ENCODE peak calls at places on chromosomes 4 and X, in four cellular contexts. B, E, H and I are unnamed samples.

GRCh38 chr4:184506527-184507121 is 32.3 kb upstream of the IRF2 start:
- DNase-seq in H (peak), E (no peak), B (no peak), I (no peak)

GRCh38 chr4:169668069-169668721 is 47.8 kb downstream of the CLCN3 start:
- DNase-seq in H (peak), B (no peak), E (no peak), I (no peak)

GRCh38 chr4:75892508-75892907 is 9.7 kb downstream of the PPEF2 start:
- DNase-seq in H (no peak), E (peak), B (peak), I (no peak)

GRCh38 chr4:77917075-77917474 is 54.4 kb downstream of the MRPL1 start:
- DNase-seq in H (no peak), B (no peak), E (no peak), I (no peak)

GRCh38 chr4:118774989-118775388 is 60.9 kb downstream of the SEC24D start:
- DNase-seq in H (no peak), E (no peak), B (no peak), I (no peak)

GRCh38 chr4:145823743-145824142 is 114.9 kb downstream of the ZNF827 start:
- DNase-seq in E (no peak), H (no peak), B (no peak), I (no peak)

GRCh38 chr4:132333723-132334045 is 815.4 kb upstream of the PCDH10 start:
- DNase-seq in H (no peak), B (no peak), E (no peak), I (no peak)

GRCh38 chr4:122577189-122577553 is 43.7 kb downstream of the IL21 start:
- DNase-seq in B (no peak), H (no peak), E (no peak), I (no peak)

GRCh38 chrX:152915541-152916241 is 17.8 kb downstream of the ZNF185 start:
- DNase-seq in B (peak), H (peak), E (peak), I (peak)

GRCh38 chr4:138728566-138728965 is 287.0 kb upstream of the NOCT start:
- DNase-seq in E (no peak), H (no peak), B (no peak), I (no peak)

GRCh38 chrX:45347877-45348675 is 147.4 kb upstream of the DIPK2B start:
- DNase-seq in E (no peak), H (no peak), B (no peak), I (no peak)

DNA sequence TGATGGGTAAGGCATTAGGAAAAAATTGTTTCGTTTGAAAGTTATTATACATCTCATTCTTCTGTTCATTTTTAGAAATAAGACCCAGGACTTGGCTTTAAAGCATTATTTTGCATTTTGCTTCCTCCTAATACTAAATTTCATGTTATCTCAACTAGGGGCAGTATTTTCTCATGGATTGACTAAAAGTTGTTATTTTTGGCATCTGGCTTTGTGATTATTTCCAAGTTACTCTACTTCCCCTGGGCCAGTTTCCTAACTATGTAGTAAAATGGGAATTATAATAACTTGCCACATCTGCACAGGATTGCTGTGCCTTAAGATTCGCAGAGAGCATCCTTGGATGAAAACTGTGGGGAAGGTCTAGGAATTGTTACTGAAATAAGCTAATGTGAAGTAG is 3.0 kb downstream of the RBPJ start:
- DNase-seq in H (no peak), B (no peak), E (no peak), I (no peak)
- TF ChIP-seq CTCF in H (no peak), B (no peak), E (no peak), I (no peak)

DNA sequence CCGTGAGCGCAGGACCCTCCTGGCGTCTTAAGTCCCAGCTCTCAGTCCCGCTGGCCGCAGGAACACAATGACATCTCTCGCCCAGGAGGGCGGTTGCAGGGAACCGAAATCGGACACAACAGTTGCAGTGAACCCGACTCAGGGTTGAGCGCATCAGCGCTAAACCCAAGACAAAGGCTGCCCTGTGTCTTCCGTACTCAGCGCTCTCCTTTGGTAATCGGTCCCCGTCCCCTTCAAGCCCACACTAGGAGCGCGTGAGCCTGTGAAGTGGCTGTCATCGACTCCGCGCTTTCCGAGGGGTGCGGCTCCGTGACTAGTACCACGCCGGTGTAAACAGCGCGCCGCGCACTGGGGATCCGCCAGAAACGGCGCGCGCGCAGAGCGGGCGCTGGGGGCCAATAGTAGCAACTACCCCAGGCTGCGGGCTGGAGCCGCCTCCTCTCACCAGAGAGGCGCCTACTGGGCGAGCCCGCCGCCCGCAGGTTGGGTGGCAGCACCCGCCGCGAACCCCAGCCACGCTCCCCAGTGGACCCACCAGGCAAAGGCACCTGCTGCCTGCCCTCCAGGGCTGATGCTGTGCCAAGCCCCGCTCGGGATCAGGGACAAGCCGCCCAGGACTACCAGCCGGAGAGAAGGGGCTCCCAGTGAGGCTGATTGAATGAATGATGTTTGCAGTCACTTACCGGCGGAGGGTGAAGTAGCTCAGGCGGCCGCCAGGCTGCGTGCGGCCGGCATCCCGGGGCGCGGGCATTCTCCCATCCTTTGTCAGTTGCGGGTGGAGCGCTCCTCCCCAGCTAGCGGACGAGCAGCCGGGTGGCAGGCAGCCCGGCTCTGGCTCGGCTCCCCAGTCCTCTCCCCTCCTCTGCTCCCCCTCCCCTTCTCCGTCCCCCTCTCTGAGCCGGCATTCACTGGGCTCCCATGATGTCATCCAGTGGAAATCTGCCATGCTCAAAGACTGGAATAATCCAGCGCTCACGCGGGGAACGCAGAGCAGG is 370.4 kb upstream of the SMIM31 start:
- DNase-seq in E (no peak), H (no peak), B (no peak), I (no peak)
- TF ChIP-seq TCF7L2 in E (no peak), H (no peak), B (no peak), I (no peak)

DNA sequence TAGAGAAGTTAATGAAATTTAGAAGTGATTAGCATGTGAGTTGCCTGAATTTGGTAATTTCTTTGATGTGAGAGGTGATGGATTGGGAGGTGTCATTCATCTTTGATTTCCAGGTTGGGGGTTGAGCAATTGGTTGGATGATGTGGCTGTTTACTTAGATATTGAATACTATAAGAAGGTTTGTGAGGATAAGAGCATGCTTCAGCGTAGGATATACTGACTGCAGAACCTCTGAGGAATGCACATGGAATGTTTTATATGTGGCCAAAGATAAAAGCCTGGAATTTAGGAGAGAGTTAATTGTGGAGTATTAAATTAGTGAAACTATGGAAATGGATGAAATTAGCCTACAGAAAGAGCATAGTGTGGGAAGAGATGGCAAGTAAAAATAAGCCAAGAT is 165.4 kb upstream of the MAD2L1 start:
- DNase-seq in B (no peak), E (no peak), H (no peak), I (no peak)
- TF ChIP-seq CTCF in B (no peak), E (no peak), H (no peak), I (no peak)

GRCh38 chrX:144006811-144007210 is 122.9 kb downstream of the UBE2NL start:
- DNase-seq in B (no peak), H (no peak), E (no peak), I (peak)
- TF ChIP-seq TCF7L2 in B (no peak), H (no peak), E (no peak), I (no peak)

GRCh38 chrX:79365591-79365990 is 1.5 kb downstream of the ITM2A start:
- DNase-seq in H (no peak), B (no peak), E (no peak), I (no peak)
- TF ChIP-seq CTCF in H (no peak), B (no peak), E (no peak), I (no peak)

GRCh38 chr4:69786547-69786946 is 26.1 kb upstream of the SULT1B1 start:
- DNase-seq in E (no peak), B (no peak), H (no peak), I (no peak)

GRCh38 chr4:69782651-69783310 is 22.4 kb upstream of the SULT1B1 start:
- DNase-seq in B (no peak), H (no peak), E (no peak), I (no peak)

DNA sequence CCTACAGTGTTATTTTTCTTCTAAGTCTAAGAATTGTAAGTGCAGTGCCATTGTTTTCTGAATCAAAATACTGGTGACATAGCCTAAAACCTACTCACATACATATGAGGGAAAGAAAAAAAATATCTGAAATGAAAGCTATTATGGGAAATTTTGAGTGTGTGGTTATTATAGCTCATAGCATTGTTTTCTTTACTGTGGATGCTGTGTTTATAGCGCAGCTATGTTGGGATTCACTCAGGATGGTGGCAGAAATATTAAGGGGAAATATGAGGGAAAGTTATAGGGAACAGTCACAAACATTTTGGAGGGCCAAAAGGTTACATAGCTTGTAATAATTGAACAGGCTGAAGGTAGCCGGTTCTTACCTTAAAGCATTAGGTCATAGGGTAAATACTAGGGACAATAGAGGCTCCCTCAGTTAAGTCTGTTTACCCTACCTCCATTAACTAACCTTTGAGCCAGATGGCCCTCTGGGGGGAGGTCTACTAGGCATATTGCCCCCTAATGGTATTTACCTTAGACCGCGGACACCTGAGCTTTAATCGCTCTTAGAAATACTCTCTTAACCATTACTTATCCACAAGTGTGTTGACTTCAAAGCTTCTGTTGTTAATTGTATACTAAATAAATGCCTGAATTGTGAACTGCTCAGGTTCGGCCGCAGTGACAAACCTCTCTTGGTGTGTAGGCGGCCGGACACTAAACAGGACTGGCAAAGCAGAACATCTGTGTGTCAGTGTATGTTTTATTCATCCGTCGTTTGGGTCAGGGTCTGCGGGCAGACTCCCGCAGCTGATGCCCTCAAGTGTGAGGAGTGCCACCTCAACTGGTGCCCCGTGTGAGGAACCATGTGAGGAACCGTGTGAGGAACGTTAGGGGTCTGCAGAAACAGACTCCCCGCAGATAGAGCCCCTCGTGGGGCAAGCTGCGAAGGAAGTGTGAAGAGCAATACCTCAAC is 21.3 kb upstream of the SULT1B1 start:
- DNase-seq in E (no peak), H (peak), B (no peak), I (no peak)
- TF ChIP-seq TCF7L2 in E (no peak), H (no peak), B (no peak), I (no peak)

GRCh38 chrX:30593435-30594200 is 16.1 kb upstream of the TASL start:
- DNase-seq in E (no peak), H (peak), B (peak), I (no peak)
- TF ChIP-seq CTCF in E (no peak), H (peak), B (peak), I (peak)